ENCODE peak calls at places on chromosomes 7 and 10, in nine cellular contexts. R is uterus, G is tibial nerve, U is GM12865, J is AG10803, B is AG04449, E is AG04450, O is MM.1S, Z is left ventricle myocardium inferior. S is an unnamed sample.

GRCh38 chr7:43077732-43078391 is 34.6 kb upstream of the HECW1 start:
- DNase-seq in E (no peak), O (no peak), J (no peak), R (no peak), Z (no peak), B (no peak), G (no peak), U (no peak), S (no peak)

GRCh38 chr7:28761485-28761884 is 196.6 kb downstream of the TRIL start:
- DNase-seq in B (no peak), E (no peak), O (no peak), Z (no peak), G (no peak), J (no peak), R (no peak), U (no peak), S (no peak)

GRCh38 chr10:119461923-119462322 is 80.6 kb downstream of the RGS10 start:
- DNase-seq in E (no peak), R (no peak), J (no peak), U (peak), Z (no peak), G (no peak), B (no peak), O (no peak), S (no peak)

GRCh38 chr10:9545073-9545472 is 1472.6 kb upstream of the CELF2 start:
- DNase-seq in O (no peak), Z (no peak), J (no peak), B (no peak), R (no peak), G (no peak), E (no peak), U (no peak), S (no peak)

GRCh38 chr10:30435068-30435422 is 1.1 kb downstream of the MAP3K8 start:
- DNase-seq in E (no peak), J (peak), Z (peak), B (no peak), U (peak), R (peak), O (peak), G (no peak), S (no peak)

GRCh38 chr10:54985732-54986131 is 184.7 kb upstream of the PCDH15 start:
- DNase-seq in Z (no peak), E (no peak), B (no peak), J (peak), R (no peak), U (peak), O (peak), G (no peak), S (peak)

GRCh38 chr7:108581655-108582491 is 12.2 kb downstream of the DNAJB9 start:
- DNase-seq in G (no peak), R (no peak), Z (no peak), J (peak), B (peak), E (no peak), U (no peak), O (no peak), S (no peak)

GRCh38 chr7:81527651-81528050 is 242.2 kb downstream of the HGF start:
- DNase-seq in G (no peak), E (no peak), O (peak), U (peak), R (no peak), J (no peak), B (no peak), Z (no peak), S (no peak)

GRCh38 chr10:90592903-90593302 is 264.9 kb downstream of the HTR7 start:
- DNase-seq in Z (peak), J (no peak), R (no peak), B (no peak), U (peak), O (peak), E (peak), G (no peak), S (peak)

DNA sequence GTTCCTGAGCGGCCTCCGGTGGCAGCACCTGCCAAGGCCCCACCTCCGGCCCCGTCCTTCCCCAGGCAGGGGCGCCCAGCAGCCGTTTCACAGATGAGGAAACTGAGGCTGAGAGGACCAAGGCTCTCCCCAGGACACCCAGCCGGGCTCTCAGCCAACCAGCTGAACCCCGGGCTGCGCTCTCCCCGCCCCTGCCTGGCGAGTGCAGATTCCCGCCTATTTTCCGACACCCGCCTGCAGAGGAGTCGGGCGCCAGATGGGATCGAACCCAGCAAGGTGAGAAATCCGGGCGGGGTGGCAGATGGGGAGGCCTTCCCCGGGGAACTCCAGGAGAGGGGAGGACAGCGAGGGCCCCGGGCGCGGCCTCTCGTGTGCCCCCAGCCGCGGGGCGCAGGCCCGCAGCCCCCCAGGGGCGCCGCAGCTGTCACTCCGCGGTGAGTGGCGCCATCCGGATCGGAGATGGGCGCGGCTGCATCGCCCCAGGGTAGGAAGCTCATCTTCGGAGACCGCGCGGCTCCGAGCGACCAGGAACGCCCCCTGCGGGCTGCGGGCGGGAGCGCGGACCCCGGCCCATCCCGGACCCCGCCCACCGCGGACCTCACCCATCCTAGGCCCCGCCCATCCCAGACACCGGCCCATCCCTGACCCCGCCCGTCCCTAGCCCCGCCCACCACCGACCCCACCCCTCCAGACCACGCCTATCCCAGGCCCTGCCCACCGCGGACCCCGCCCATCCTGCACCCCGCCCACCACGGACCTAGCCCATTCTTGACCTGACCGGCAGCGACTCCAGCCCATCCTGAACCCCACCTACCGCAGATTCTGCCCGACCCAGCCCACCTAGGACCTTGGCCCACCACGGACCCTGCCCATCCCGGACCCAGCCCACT is 90.3 kb downstream of the MICALL2 start:
- DNase-seq in R (no peak), U (peak), O (no peak), E (no peak), G (no peak), B (no peak), Z (no peak), J (no peak), S (no peak)
- TF ChIP-seq CTCF in R (no peak), U (no peak), O (no peak), E (no peak), G (no peak), B (no peak), Z (no peak), J (no peak), S (peak)

GRCh38 chr10:86671985-86672710 is 3.8 kb downstream of the LDB3 start:
- DNase-seq in O (no peak), B (no peak), U (no peak), Z (peak), J (peak), E (no peak), G (no peak), R (peak), S (no peak)

GRCh38 chr10:86671419-86671818 is 3.1 kb downstream of the LDB3 start:
- DNase-seq in B (no peak), Z (no peak), G (no peak), J (no peak), U (no peak), E (no peak), R (no peak), O (no peak), S (no peak)

GRCh38 chr10:86673827-86674581 is 5.7 kb downstream of the LDB3 start:
- DNase-seq in O (no peak), U (no peak), J (no peak), R (no peak), B (no peak), E (no peak), Z (no peak), G (no peak), S (no peak)

GRCh38 chr10:86673216-86673826 is 5.0 kb downstream of the LDB3 start:
- DNase-seq in G (no peak), B (no peak), O (no peak), R (no peak), U (no peak), J (no peak), E (no peak), Z (no peak), S (no peak)

DNA sequence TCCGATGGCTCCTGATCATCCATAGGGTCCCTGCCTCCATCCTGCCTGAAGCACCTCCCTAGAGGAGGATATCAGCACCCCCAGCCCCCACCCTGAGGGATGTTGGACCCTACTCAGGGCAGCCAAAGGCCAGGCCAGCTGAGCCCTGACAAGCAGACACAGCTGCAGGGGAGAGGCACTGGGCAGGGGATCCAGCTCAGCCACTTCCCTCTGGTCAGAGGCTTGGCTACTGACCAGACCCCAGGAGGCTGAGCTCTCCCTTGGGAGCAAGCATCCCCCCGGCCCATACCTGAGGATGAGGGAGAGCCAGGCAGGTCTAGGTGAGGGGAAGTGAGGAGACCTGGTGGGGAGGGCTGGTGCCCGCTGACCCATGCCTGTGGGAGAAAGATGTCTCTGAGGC is 6.6 kb downstream of the LDB3 start:
- DNase-seq in J (no peak), B (no peak), Z (no peak), R (no peak), G (no peak), U (no peak), O (no peak), E (no peak), S (no peak)
- H3K4me3 ChIP-seq in J (no peak), B (no peak), Z (peak), R (no peak), G (no peak), U (no peak), O (no peak), E (no peak), S (no peak)

DNA sequence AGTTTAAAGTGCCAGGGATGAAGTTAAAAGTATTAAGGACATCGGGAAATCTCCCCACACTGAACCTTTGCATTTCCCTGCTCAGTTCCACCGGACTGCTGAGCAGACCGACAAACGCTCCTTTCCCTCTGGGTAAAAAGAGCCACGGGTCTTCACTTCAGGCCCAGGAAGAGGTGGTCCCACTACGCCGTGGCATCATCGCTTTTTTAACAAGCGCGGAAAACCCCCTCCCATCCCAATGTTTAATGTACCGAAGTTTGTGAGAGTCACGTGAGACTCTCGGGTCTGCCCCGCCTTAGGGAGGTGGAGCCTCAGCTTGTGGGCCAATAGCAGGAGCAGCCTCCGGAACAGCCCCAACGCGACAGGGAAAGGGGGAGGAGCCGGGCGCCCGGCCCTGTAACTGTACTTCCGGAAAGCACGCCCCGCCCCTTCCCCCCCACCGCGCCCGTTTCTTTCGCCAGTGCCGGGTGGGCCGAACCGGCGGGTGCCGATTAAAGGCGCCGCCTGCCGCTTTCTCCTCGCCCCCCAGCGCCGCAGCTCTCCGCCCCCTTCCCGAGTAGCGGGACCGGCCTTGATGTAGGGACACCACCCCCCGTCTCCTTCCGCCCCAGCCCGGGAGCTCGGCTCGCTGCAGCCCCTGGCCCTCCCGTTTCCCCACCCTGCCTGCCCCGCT is 2.3 kb upstream of the TRIM8 start:
- DNase-seq in Z (peak), G (peak), B (peak), U (peak), O (peak), R (peak), E (peak), J (peak), S (peak)
- TF ChIP-seq CTCF in Z (no peak), G (peak), B (no peak), U (no peak), O (no peak), R (peak), E (no peak), J (no peak), S (no peak)

GRCh38 chr7:6398943-6399342 is 48.8 kb downstream of the DAGLB start:
- DNase-seq in B (no peak), U (no peak), R (no peak), G (no peak), Z (no peak), J (peak), O (no peak), E (no peak), S (no peak)
- H3K4me3 ChIP-seq in B (no peak), U (no peak), R (peak), G (no peak), Z (peak), J (no peak), O (no peak), E (no peak), S (no peak)